ENCODE peak calls at places on chromosome 14, in eight cellular contexts. G is H1, X is SK-N-SH, I is suprapubic skin, B is stomach, C is GM23338, F is transverse colon, Z is SK-N-MC. R is an unnamed sample. For H3K36me3, the result is how much of the 10 kb centered on the place peaks cover.

GRCh38 chr14:23114120-23114458 is 5.0 kb downstream of the CEBPE start:
- DNase-seq in B (no peak), I (no peak), X (no peak), G (no peak), Z (no peak), C (no peak), F (no peak), R (no peak)

GRCh38 chr14:69281450-69282169 is 21.7 kb downstream of the GALNT16 start:
- DNase-seq in G (no peak), I (peak), C (no peak), B (no peak), Z (no peak), X (no peak), F (no peak), R (peak)

GRCh38 chr14:46250113-46250703 is 401.4 kb downstream of the RPL10L start:
- DNase-seq in G (no peak), X (no peak), F (no peak), I (no peak), B (no peak), Z (peak), C (peak), R (no peak)

GRCh38 chr14:38250316-38250715 is 5.6 kb downstream of the CLEC14A start:
- DNase-seq in B (no peak), G (no peak), I (no peak), X (no peak), Z (no peak), C (no peak), F (no peak), R (no peak)

GRCh38 chr14:75030147-75030546 is 21.1 kb downstream of the MLH3 start:
- DNase-seq in G (no peak), F (no peak), Z (no peak), C (no peak), X (no peak), B (no peak), I (no peak), R (no peak)

GRCh38 chr14:61533513-61534255 is 161.6 kb upstream of the HIF1A start:
- DNase-seq in C (no peak), B (no peak), X (no peak), G (no peak), Z (no peak), F (peak), I (no peak), R (no peak)

GRCh38 chr14:54001189-54001878 is 44.7 kb upstream of the BMP4 start:
- DNase-seq in X (no peak), F (no peak), C (peak), G (no peak), B (no peak), I (no peak), Z (no peak), R (no peak)

GRCh38 chr14:60657609-60657983 is 8.3 kb upstream of the SIX1 start:
- DNase-seq in B (no peak), C (peak), X (no peak), Z (no peak), G (no peak), F (no peak), I (no peak), R (peak)

GRCh38 chr14:39988939-39989338 is 556.7 kb upstream of the FBXO33 start:
- DNase-seq in C (peak), Z (peak), I (no peak), X (no peak), F (no peak), G (no peak), B (no peak), R (no peak)

GRCh38 chr14:66944872-66945271 is 244.4 kb upstream of the GARIN2 start:
- DNase-seq in G (no peak), F (no peak), B (no peak), I (no peak), C (peak), X (no peak), Z (peak), R (no peak)

GRCh38 chr14:57865450-57866198 is at the start of gene SLC35F4:
- DNase-seq in Z (no peak), C (peak), I (no peak), B (no peak), F (no peak), X (peak), G (peak), R (no peak)

GRCh38 chr14:61178226-61179060 is 102.7 kb downstream of the TMEM30B start:
- DNase-seq in I (no peak), C (no peak), G (no peak), F (no peak), B (no peak), Z (no peak), X (no peak), R (no peak)

GRCh38 chr14:104114421-104115130 is 23.8 kb upstream of the KIF26A start:
- DNase-seq in I (peak), Z (no peak), B (peak), G (no peak), F (no peak), X (peak), C (no peak), R (no peak)

GRCh38 chr14:104117341-104118005 is 20.9 kb upstream of the KIF26A start:
- DNase-seq in G (no peak), Z (no peak), X (peak), C (no peak), B (peak), F (no peak), I (peak), R (no peak)

GRCh38 chr14:104115131-104115600 is 23.2 kb upstream of the KIF26A start:
- DNase-seq in B (peak), G (no peak), Z (no peak), I (peak), C (no peak), X (no peak), F (no peak), R (no peak)

GRCh38 chr14:104116544-104117340 is 21.6 kb upstream of the KIF26A start:
- DNase-seq in B (peak), I (peak), F (peak), G (peak), Z (no peak), X (no peak), C (peak), R (peak)

GRCh38 chr14:104115691-104116543 is 22.5 kb upstream of the KIF26A start:
- DNase-seq in F (peak), B (peak), X (peak), Z (no peak), I (peak), C (no peak), G (peak), R (peak)
- TF ChIP-seq POLR2AphosphoS5 in F (no peak), B (no peak), X (no peak), Z (no peak), I (no peak), C (no peak), G (no peak), R (no peak)

DNA sequence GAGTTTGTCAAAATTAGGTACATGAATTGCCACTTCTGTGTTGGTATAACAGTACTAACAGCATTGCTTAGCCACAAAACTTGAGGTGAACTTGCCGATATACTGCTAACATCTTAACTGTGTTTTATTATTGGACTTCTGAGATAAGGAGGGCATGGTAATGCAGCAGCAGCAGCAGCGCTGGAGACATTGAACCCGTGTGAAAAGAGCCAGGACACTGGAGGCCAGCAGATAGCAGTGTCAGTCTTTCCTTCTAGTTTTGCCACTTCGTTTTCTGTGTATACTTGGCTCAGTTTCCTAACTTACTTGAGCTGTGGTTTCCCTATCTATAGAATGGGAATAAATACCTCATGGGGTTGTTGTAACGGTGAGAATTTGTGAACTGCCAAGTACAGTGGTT is 82.8 kb downstream of the KTN1 start:
- DNase-seq in Z (no peak), F (no peak), G (no peak), C (no peak), X (no peak), B (no peak), I (no peak), R (no peak)
- H3K36me3 ChIP-seq in Z (half or more), F (under half), G (under half), C (under half), X (half or more), B (half or more), I (under half), R (under half)

GRCh38 chr14:56199095-56199975 is 81.1 kb downstream of the PELI2 start:
- DNase-seq in X (no peak), Z (no peak), F (no peak), C (no peak), G (no peak), B (no peak), I (no peak), R (no peak)

GRCh38 chr14:56202256-56202655 is 84.0 kb downstream of the PELI2 start:
- DNase-seq in B (no peak), C (no peak), G (no peak), X (no peak), F (no peak), I (no peak), Z (no peak), R (no peak)

GRCh38 chr14:56197150-56197549 is 78.9 kb downstream of the PELI2 start:
- DNase-seq in Z (no peak), X (no peak), F (no peak), C (no peak), B (no peak), I (no peak), G (no peak), R (no peak)

GRCh38 chr14:56198438-56198837 is 80.2 kb downstream of the PELI2 start:
- DNase-seq in G (no peak), C (no peak), F (no peak), I (no peak), Z (no peak), B (no peak), X (no peak), R (no peak)

GRCh38 chr14:56199976-56200577 is 81.9 kb downstream of the PELI2 start:
- DNase-seq in B (no peak), X (no peak), Z (no peak), F (no peak), G (no peak), C (no peak), I (no peak), R (no peak)
- H3K4me3 ChIP-seq in B (no peak), X (no peak), Z (no peak), F (no peak), G (no peak), C (no peak), I (no peak), R (no peak)

GRCh38 chr14:76812422-76813383 is at the start of gene ANGEL1:
- DNase-seq in B (peak), G (peak), F (peak), I (peak), C (peak), Z (peak), X (peak), R (peak)
- TF ChIP-seq POLR2AphosphoS5 in B (peak), G (peak), F (peak), I (peak), C (peak), Z (peak), X (peak), R (peak)

DNA sequence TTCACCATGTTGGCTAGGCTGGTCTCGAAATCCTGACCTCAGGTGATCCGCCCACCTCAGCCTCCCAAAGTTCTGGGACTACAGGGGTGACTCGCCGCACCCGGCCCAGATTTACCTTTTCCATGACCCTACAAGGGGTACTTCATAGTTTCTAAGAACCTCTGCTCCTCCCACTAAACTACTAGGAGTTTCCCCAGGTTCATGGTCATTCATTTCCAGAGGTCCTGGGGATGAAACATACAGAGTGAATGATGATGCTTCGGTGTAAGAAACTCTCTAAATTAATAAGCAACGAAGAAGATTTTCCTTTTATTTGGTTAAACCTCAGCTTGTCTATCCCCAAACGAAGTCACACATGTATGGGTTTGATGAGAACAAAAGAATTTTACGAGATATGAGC is 56.9 kb downstream of the AMN start:
- DNase-seq in X (no peak), G (no peak), C (no peak), I (no peak), Z (no peak), B (no peak), F (no peak), R (no peak)
- H3K36me3 ChIP-seq in X (half or more), G (under half), C (under half), I (half or more), Z (under half), B (half or more), F (half or more), R (under half)

GRCh38 chr14:100709252-100709955 is 17.3 kb upstream of the DLK1 start:
- DNase-seq in X (no peak), F (no peak), G (no peak), B (no peak), C (peak), Z (no peak), I (no peak), R (peak)
- H3K4me3 ChIP-seq in X (no peak), F (peak), G (peak), B (peak), C (peak), Z (no peak), I (peak), R (no peak)

R was measured in upper lobe of left lung.